ENCODE peak calls at places on chromosomes 13 and 19, in nine cellular contexts. K is A549, B is AG04449, E is uterus, A is fibroblast of villous mesenchyme, M is HL-60, H is IMR-90, P is ovary, C is AG10803. T is an unnamed sample.
A peak's percentile ranks its signal among the peaks of the same experiment; 100 is the strongest.

GRCh38 chr13:85650613-85651012 is 148.6 kb downstream of the SLITRK6 start:
- DNase-seq in K (no peak), B (no peak), E (no peak), A (no peak), M (no peak), H (no peak), P (no peak), C (no peak), T (no peak)

GRCh38 chr13:27442071-27442647 is 8.2 kb downstream of the MTIF3 start:
- DNase-seq in K (no peak), B (no peak), E (no peak), A (no peak), M (no peak), H (no peak), P (no peak), C (no peak), T (no peak)

GRCh38 chr13:83440465-83440864 is 441.8 kb downstream of the SLITRK1 start:
- DNase-seq in K (no peak), B (no peak), E (no peak), A (no peak), M (no peak), H (no peak), P (no peak), C (no peak), T (no peak)

GRCh38 chr13:35139591-35139990 is 197.5 kb downstream of the NBEA start:
- DNase-seq in K (no peak), B (no peak), E (no peak), A (peak; percentile 6), M (no peak), H (peak; percentile 31), P (no peak), C (no peak), T (no peak)

GRCh38 chr19:41909706-41910105 is 18.5 kb downstream of the ERFL start:
- DNase-seq in K (no peak), B (no peak), E (no peak), A (no peak), M (no peak), H (no peak), P (no peak), C (no peak), T (no peak)

GRCh38 chr19:10876459-10877240 is 5.3 kb downstream of the CARM1 start:
- DNase-seq in K (no peak), B (no peak), E (no peak), A (no peak), M (no peak), H (no peak), P (no peak), C (no peak), T (no peak)

GRCh38 chr13:68888832-68889231 is 1218.8 kb upstream of the ATXN8OS start:
- DNase-seq in K (no peak), B (no peak), E (no peak), A (no peak), M (no peak), H (no peak), P (no peak), C (no peak), T (no peak)

GRCh38 chr13:110392510-110393233 is 85.6 kb downstream of the COL4A2 start:
- DNase-seq in K (no peak), B (no peak), E (peak; percentile 11), A (peak; percentile 97), M (no peak), H (peak; percentile 78), P (no peak), C (peak; percentile 88), T (no peak)

GRCh38 chr19:17775245-17775927 is 19.6 kb upstream of the B3GNT3 start:
- DNase-seq in K (peak; percentile 53), B (no peak), E (no peak), A (peak; percentile 37), M (no peak), H (peak; percentile 19), P (no peak), C (peak; percentile 9), T (no peak)

GRCh38 chr13:42592915-42593718 is 19.2 kb downstream of the TNFSF11 start:
- DNase-seq in K (no peak), B (no peak), E (no peak), A (no peak), M (no peak), H (no peak), P (no peak), C (no peak), T (no peak)

GRCh38 chr19:45161715-45162463 is 1.1 kb upstream of the NKPD1 start:
- DNase-seq in K (no peak), B (no peak), E (no peak), A (peak; percentile 47), M (no peak), H (peak; percentile 28), P (no peak), C (no peak), T (no peak)

GRCh38 chr13:110347535-110348308 is 40.6 kb downstream of the COL4A2 start:
- DNase-seq in K (peak; percentile 84), B (no peak), E (peak; percentile 72), A (peak; percentile 78), M (no peak), H (peak; percentile 90), P (no peak), C (peak; percentile 95), T (peak; percentile 31)

GRCh38 chr13:25232937-25233515 is 54.3 kb downstream of the MTMR6 start:
- DNase-seq in K (peak; percentile 41), B (no peak), E (no peak), A (peak; percentile 36), M (peak; percentile 6), H (peak; percentile 21), P (no peak), C (peak; percentile 32), T (peak; percentile 2)

GRCh38 chr19:54155694-54156093 is 3.8 kb downstream of the LENG1 start:
- DNase-seq in K (no peak), B (no peak), E (no peak), A (no peak), M (no peak), H (no peak), P (no peak), C (no peak), T (no peak)

GRCh38 chr13:29369060-29369743 is 226.3 kb downstream of the SLC7A1 start:
- DNase-seq in K (peak; percentile 35), B (no peak), E (no peak), A (peak; percentile 38), M (peak; percentile 42), H (peak; percentile 34), P (no peak), C (peak; percentile 43), T (no peak)

GRCh38 chr19:1221141-1221903 is 15.7 kb downstream of the STK11 start:
- DNase-seq in K (peak; percentile 61), B (no peak), E (peak; percentile 48), A (peak; percentile 61), M (no peak), H (peak; percentile 54), P (peak; percentile 79), C (peak; percentile 40), T (no peak)

GRCh38 chr19:547836-548720 is 4.2 kb downstream of the GZMM start:
- DNase-seq in K (no peak), B (no peak), E (no peak), A (no peak), M (no peak), H (no peak), P (no peak), C (no peak), T (no peak)

GRCh38 chr13:81726037-81726726 is 1385.3 kb upstream of the SPRY2 start:
- DNase-seq in K (no peak), B (no peak), E (no peak), A (no peak), M (no peak), H (no peak), P (no peak), C (no peak), T (no peak)

GRCh38 chr13:39900106-39900750 is 244.8 kb downstream of the COG6 start:
- DNase-seq in K (no peak), B (no peak), E (no peak), A (peak; percentile 72), M (no peak), H (peak; percentile 49), P (no peak), C (no peak), T (no peak)

GRCh38 chr19:45920458-45920857 is 5.9 kb upstream of the NANOS2 start:
- DNase-seq in K (no peak), B (no peak), E (no peak), A (no peak), M (no peak), H (no peak), P (no peak), C (no peak), T (no peak)

GRCh38 chr19:58408152-58409009 is at the start of gene ZNF584:
- DNase-seq in K (peak; percentile 96), B (peak; percentile 38), E (peak; percentile 93), A (peak; percentile 94), M (peak; percentile 92), H (peak; percentile 93), P (peak; percentile 95), C (peak; percentile 87), T (peak; percentile 48)
- TF ChIP-seq CTCF in K (peak; percentile 28), B (peak; percentile 26), E (no peak), A (peak; percentile 13), M (no peak), H (peak; percentile 9), P (no peak), C (peak; percentile 19), T (no peak)

DNA sequence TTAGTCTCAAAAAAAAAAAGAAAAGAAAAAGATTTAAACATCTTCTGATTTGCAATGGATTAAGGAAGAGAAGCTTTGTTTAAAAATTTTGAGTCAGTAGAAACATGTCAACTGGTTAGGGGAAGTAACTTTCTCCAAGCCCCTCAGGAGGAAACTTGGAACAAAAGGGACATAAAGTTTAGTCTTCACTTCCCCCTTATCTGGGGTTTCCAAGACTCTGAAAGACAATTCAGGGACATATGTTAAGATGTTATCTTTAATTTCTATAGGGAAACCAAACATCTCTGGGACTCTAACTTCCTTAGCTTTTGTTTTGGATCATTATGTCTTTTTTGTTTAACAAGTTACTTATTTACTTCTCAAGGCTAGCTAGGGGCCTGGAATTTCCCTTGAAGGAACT is 20.1 kb upstream of the MRI1 start:
- DNase-seq in K (no peak), B (no peak), E (no peak), A (no peak), M (no peak), H (no peak), P (no peak), C (no peak), T (no peak)
- H3K4me3 ChIP-seq in K (no peak overlapping the region), B (no peak overlapping the region), E (no peak overlapping the region), A (no peak overlapping the region), M (no peak overlapping the region), H (no peak overlapping the region), P (no peak overlapping the region), C (no peak overlapping the region), T (no peak overlapping the region)

GRCh38 chr19:3618811-3619630 is 7.6 kb downstream of the CACTIN start:
- DNase-seq in K (no peak), B (no peak), E (peak; percentile 40), A (no peak), M (no peak), H (no peak), P (no peak), C (no peak), T (no peak)
- TF ChIP-seq CTCF in K (no peak), B (no peak), E (no peak), A (no peak), M (no peak), H (no peak), P (no peak), C (no peak), T (no peak)

DNA sequence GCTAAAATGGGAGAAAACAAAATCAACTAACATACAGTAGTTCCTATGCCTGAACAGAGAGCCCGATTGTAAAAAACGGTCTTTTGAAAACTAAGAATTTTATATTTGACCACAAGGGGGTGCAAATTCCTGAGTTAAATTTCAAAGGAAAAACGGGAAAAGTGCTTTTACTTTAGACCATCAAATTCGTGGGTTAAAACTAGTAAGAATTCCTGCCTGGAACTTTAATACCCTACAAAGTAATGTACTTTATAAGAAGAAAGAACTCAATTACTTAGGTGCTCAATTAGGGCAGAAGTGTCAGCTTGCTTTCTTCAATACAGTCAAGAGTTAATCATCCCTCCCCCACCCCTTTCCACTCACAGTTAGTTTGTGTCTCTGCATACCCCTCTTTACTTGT is 69.8 kb downstream of the KCNRG start:
- DNase-seq in K (peak; percentile 32), B (no peak), E (no peak), A (peak; percentile 65), M (no peak), H (peak; percentile 47), P (no peak), C (no peak), T (no peak)
- H3K4me3 ChIP-seq in K (no peak overlapping the region), B (peak overlapping the region; percentile 34), E (no peak overlapping the region), A (peak overlapping the region; percentile 47), M (no peak overlapping the region), H (peak overlapping the region; percentile 39), P (no peak overlapping the region), C (peak overlapping the region; percentile 18), T (no peak overlapping the region)